ENCODE peak calls at places on chromosomes 2 and 18, in nine cellular contexts. One of them, this sample, is unnamed.
A peak's percentile ranks its signal among the peaks of the same experiment; 100 is the strongest.

GRCh38 chr2:46493241-46493970 is 14.0 kb downstream of the TMEM247 start:
- DNase-seq in effector CD4-positive, alpha-beta T cell: no peak
- DNase-seq in hypothalamus: no peak
- DNase-seq in T-helper 1 cell: no peak
- DNase-seq in erythroblast: no peak
- DNase-seq in endodermal cell: no peak
- DNase-seq in choroid plexus epithelial cell: peak; percentile 82
- DNase-seq in adrenal gland: no peak
- DNase-seq in CD8-positive, alpha-beta T cell: no peak
- DNase-seq in this sample: no peak

GRCh38 chr2:66434679-66435548 is at the start of gene MEIS1:
- DNase-seq in effector CD4-positive, alpha-beta T cell: no peak
- DNase-seq in hypothalamus: peak; percentile 30
- DNase-seq in T-helper 1 cell: no peak
- DNase-seq in erythroblast: peak; percentile 76
- DNase-seq in endodermal cell: peak; percentile 92
- DNase-seq in choroid plexus epithelial cell: peak; percentile 97
- DNase-seq in adrenal gland: peak; percentile 97
- DNase-seq in CD8-positive, alpha-beta T cell: no peak
- DNase-seq in this sample: no peak

GRCh38 chr2:241703128-241703604 is 1.3 kb downstream of the ING5 start:
- DNase-seq in effector CD4-positive, alpha-beta T cell: no peak
- DNase-seq in hypothalamus: no peak
- DNase-seq in T-helper 1 cell: no peak
- DNase-seq in erythroblast: no peak
- DNase-seq in endodermal cell: no peak
- DNase-seq in choroid plexus epithelial cell: peak; percentile 40
- DNase-seq in adrenal gland: no peak
- DNase-seq in CD8-positive, alpha-beta T cell: no peak
- DNase-seq in this sample: no peak

GRCh38 chr2:27182346-27182745 is 29.5 kb upstream of the ATRAID start:
- DNase-seq in effector CD4-positive, alpha-beta T cell: no peak
- DNase-seq in hypothalamus: no peak
- DNase-seq in T-helper 1 cell: no peak
- DNase-seq in erythroblast: no peak
- DNase-seq in endodermal cell: no peak
- DNase-seq in choroid plexus epithelial cell: peak; percentile 49
- DNase-seq in adrenal gland: no peak
- DNase-seq in CD8-positive, alpha-beta T cell: no peak
- DNase-seq in this sample: no peak

GRCh38 chr18:75170916-75171315 is 38.0 kb downstream of the PTGR3 start:
- DNase-seq in effector CD4-positive, alpha-beta T cell: no peak
- DNase-seq in hypothalamus: no peak
- DNase-seq in T-helper 1 cell: no peak
- DNase-seq in erythroblast: no peak
- DNase-seq in endodermal cell: peak; percentile 46
- DNase-seq in choroid plexus epithelial cell: no peak
- DNase-seq in adrenal gland: no peak
- DNase-seq in CD8-positive, alpha-beta T cell: peak; percentile 19
- DNase-seq in this sample: no peak

GRCh38 chr2:173989160-173989885 is 24.1 kb upstream of the SP3 start:
- DNase-seq in effector CD4-positive, alpha-beta T cell: no peak
- DNase-seq in hypothalamus: no peak
- DNase-seq in T-helper 1 cell: no peak
- DNase-seq in erythroblast: no peak
- DNase-seq in endodermal cell: no peak
- DNase-seq in choroid plexus epithelial cell: no peak
- DNase-seq in adrenal gland: no peak
- DNase-seq in CD8-positive, alpha-beta T cell: no peak
- DNase-seq in this sample: no peak

GRCh38 chr18:74597662-74598349 is at the start of gene ZNF407:
- DNase-seq in effector CD4-positive, alpha-beta T cell: peak; percentile 82
- DNase-seq in hypothalamus: peak; percentile 99
- DNase-seq in T-helper 1 cell: peak; percentile 78
- DNase-seq in erythroblast: peak; percentile 96
- DNase-seq in endodermal cell: peak; percentile 97
- DNase-seq in choroid plexus epithelial cell: peak; percentile 93
- DNase-seq in adrenal gland: peak; percentile 90
- DNase-seq in CD8-positive, alpha-beta T cell: peak; percentile 94
- DNase-seq in this sample: peak; percentile 90

GRCh38 chr2:130727286-130727924 is 1.5 kb upstream of the GPR148 start:
- DNase-seq in effector CD4-positive, alpha-beta T cell: peak; percentile 76
- DNase-seq in hypothalamus: no peak
- DNase-seq in T-helper 1 cell: peak; percentile 85
- DNase-seq in erythroblast: peak; percentile 73
- DNase-seq in endodermal cell: peak; percentile 99
- DNase-seq in choroid plexus epithelial cell: peak; percentile 74
- DNase-seq in adrenal gland: peak; percentile 74
- DNase-seq in CD8-positive, alpha-beta T cell: peak; percentile 90
- DNase-seq in this sample: peak; percentile 91

GRCh38 chr18:3720818-3721545 is 271.0 kb downstream of the TGIF1 start:
- DNase-seq in effector CD4-positive, alpha-beta T cell: no peak
- DNase-seq in hypothalamus: no peak
- DNase-seq in T-helper 1 cell: no peak
- DNase-seq in erythroblast: no peak
- DNase-seq in endodermal cell: no peak
- DNase-seq in choroid plexus epithelial cell: no peak
- DNase-seq in adrenal gland: no peak
- DNase-seq in CD8-positive, alpha-beta T cell: no peak
- DNase-seq in this sample: no peak

GRCh38 chr2:227370791-227371312 is 8.3 kb downstream of the TM4SF20 start:
- DNase-seq in effector CD4-positive, alpha-beta T cell: no peak
- DNase-seq in hypothalamus: no peak
- DNase-seq in T-helper 1 cell: no peak
- DNase-seq in erythroblast: no peak
- DNase-seq in endodermal cell: no peak
- DNase-seq in choroid plexus epithelial cell: peak; percentile 88
- DNase-seq in adrenal gland: peak; percentile 81
- DNase-seq in CD8-positive, alpha-beta T cell: no peak
- DNase-seq in this sample: no peak

GRCh38 chr2:147351789-147352188 is 493.0 kb upstream of the ACVR2A start:
- DNase-seq in effector CD4-positive, alpha-beta T cell: no peak
- DNase-seq in hypothalamus: no peak
- DNase-seq in T-helper 1 cell: no peak
- DNase-seq in erythroblast: no peak
- DNase-seq in endodermal cell: no peak
- DNase-seq in choroid plexus epithelial cell: no peak
- DNase-seq in adrenal gland: no peak
- DNase-seq in CD8-positive, alpha-beta T cell: no peak
- DNase-seq in this sample: no peak

GRCh38 chr2:10497797-10498251 is 49.7 kb upstream of the ODC1 start:
- DNase-seq in effector CD4-positive, alpha-beta T cell: peak; percentile 65
- DNase-seq in hypothalamus: no peak
- DNase-seq in T-helper 1 cell: peak; percentile 33
- DNase-seq in erythroblast: peak; percentile 77
- DNase-seq in endodermal cell: no peak
- DNase-seq in choroid plexus epithelial cell: peak; percentile 45
- DNase-seq in adrenal gland: peak; percentile 65
- DNase-seq in CD8-positive, alpha-beta T cell: peak; percentile 69
- DNase-seq in this sample: peak; percentile 86

GRCh38 chr2:231532189-231533035 is 2.2 kb upstream of the NMUR1 start:
- DNase-seq in effector CD4-positive, alpha-beta T cell: no peak
- DNase-seq in hypothalamus: no peak
- DNase-seq in T-helper 1 cell: no peak
- DNase-seq in erythroblast: no peak
- DNase-seq in endodermal cell: no peak
- DNase-seq in choroid plexus epithelial cell: no peak
- DNase-seq in adrenal gland: no peak
- DNase-seq in CD8-positive, alpha-beta T cell: no peak
- DNase-seq in this sample: no peak

GRCh38 chr2:179467111-179467510 is 202.5 kb upstream of the SESTD1 start:
- DNase-seq in effector CD4-positive, alpha-beta T cell: no peak
- DNase-seq in hypothalamus: no peak
- DNase-seq in T-helper 1 cell: no peak
- DNase-seq in erythroblast: no peak
- DNase-seq in endodermal cell: no peak
- DNase-seq in choroid plexus epithelial cell: peak; percentile 29
- DNase-seq in adrenal gland: no peak
- DNase-seq in CD8-positive, alpha-beta T cell: no peak
- DNase-seq in this sample: no peak